ENCODE peak calls at places on chromosomes 11 and 22, in nine cellular contexts. N is nephron progenitor cell, O is Calu3, V is brain microvascular endothelial cell, K is psoas muscle, Q is adrenal gland, B is astrocyte of the cerebellum, A is fibroblast of villous mesenchyme, L is cardiac fibroblast. U is an unnamed sample.

GRCh38 chr22:45207981-45208664 is 32.6 kb downstream of the KIAA0930 start:
- DNase-seq in Q (no peak), B (peak; percentile 45), V (peak; percentile 76), K (peak; percentile 36), L (peak; percentile 76), O (no peak), A (no peak), N (no peak), U (no peak)

GRCh38 chr11:117931971-117932370 is 2.8 kb upstream of the TMPRSS13 start:
- DNase-seq in B (no peak), K (no peak), O (no peak), A (no peak), V (no peak), Q (no peak), L (no peak), N (no peak), U (no peak)

GRCh38 chr11:116994195-116994594 is 104.0 kb downstream of the SIK3 start:
- DNase-seq in O (no peak), B (no peak), N (no peak), A (no peak), K (no peak), V (no peak), L (no peak), Q (no peak), U (no peak)

GRCh38 chr11:44556735-44557409 is 8.6 kb upstream of the CD82 start:
- DNase-seq in O (peak; percentile 70), Q (peak; percentile 83), K (peak; percentile 78), V (peak; percentile 45), N (peak; percentile 62), B (peak; percentile 36), A (peak; percentile 71), L (peak; percentile 78), U (peak; percentile 61)

GRCh38 chr11:74090701-74091100 is 80.1 kb downstream of the C2CD3 start:
- DNase-seq in N (no peak), K (no peak), B (peak; percentile 9), V (no peak), Q (no peak), L (peak; percentile 10), A (peak; percentile 28), O (peak; percentile 14), U (no peak)

GRCh38 chr11:10050561-10050960 is 243.5 kb downstream of the SBF2 start:
- DNase-seq in A (peak; percentile 33), N (no peak), B (no peak), L (peak; percentile 67), Q (no peak), O (no peak), V (peak; percentile 31), K (no peak), U (no peak)

GRCh38 chr22:20011993-20012740 is 4.5 kb downstream of the ARVCF start:
- DNase-seq in N (no peak), O (no peak), K (peak; percentile 44), L (no peak), A (no peak), Q (no peak), V (no peak), B (no peak), U (no peak)

GRCh38 chr11:70597751-70598377 is 199.5 kb downstream of the CTTN start:
- DNase-seq in L (no peak), N (peak; percentile 38), A (no peak), O (no peak), K (peak; percentile 26), V (no peak), Q (peak; percentile 35), B (no peak), U (no peak)

GRCh38 chr11:65931773-65932557 is 12.7 kb downstream of the DRAP1 start:
- DNase-seq in A (no peak), K (no peak), N (no peak), L (peak; percentile 4), B (no peak), V (no peak), O (no peak), Q (no peak), U (no peak)
- TF ChIP-seq CTCF in A (no peak), K (no peak), N (no peak), L (no peak), B (no peak), V (no peak), O (no peak), Q (no peak), U (no peak)

GRCh38 chr11:34944692-34945091 is 28.3 kb downstream of the PDHX start:
- DNase-seq in O (no peak), V (no peak), B (no peak), Q (no peak), N (no peak), K (no peak), L (no peak), A (no peak), U (no peak)

GRCh38 chr11:34941688-34942087 is 25.3 kb downstream of the PDHX start:
- DNase-seq in K (no peak), A (no peak), O (no peak), V (no peak), Q (no peak), N (no peak), B (no peak), L (no peak), U (no peak)

GRCh38 chr11:34936945-34937344 is 20.5 kb downstream of the PDHX start:
- DNase-seq in V (no peak), O (no peak), A (no peak), Q (no peak), K (no peak), N (no peak), B (no peak), L (no peak), U (no peak)

GRCh38 chr11:34938621-34939020 is 22.2 kb downstream of the PDHX start:
- DNase-seq in L (no peak), Q (no peak), A (no peak), K (no peak), B (no peak), O (no peak), V (no peak), N (no peak), U (no peak)

GRCh38 chr11:34940026-34940677 is 23.7 kb downstream of the PDHX start:
- DNase-seq in B (peak; percentile 63), N (no peak), A (peak; percentile 25), Q (no peak), O (no peak), V (peak; percentile 51), K (no peak), L (peak; percentile 58), U (no peak)
- TF ChIP-seq CTCF in B (no peak), N (no peak), A (no peak), Q (no peak), O (no peak), V (no peak), K (no peak), L (no peak), U (no peak)

DNA sequence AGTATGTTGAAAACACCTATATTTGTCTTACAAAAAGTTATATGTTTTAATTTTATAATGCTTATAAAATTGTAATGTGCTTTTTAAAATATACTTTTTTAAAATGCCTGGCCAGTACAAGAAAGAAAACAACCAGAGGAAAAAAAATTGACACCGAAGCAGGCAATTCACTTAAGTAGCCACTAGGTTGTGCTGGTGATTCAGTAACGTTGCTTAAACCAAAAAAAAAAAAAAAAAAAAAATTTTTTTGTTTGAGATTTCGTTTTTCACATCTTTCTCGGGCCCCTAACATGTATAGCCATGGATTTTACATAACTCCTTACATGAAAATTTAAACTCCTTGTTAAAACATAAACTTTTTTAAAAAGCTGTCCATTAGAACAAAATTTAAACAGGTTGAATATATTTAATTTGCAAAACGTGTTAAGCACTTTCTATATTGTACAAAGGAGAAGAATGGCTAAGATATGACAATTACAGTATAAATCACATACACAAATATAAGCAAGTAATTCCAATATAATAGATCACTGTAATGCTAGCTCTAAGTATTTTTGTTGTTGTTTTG is 9.2 kb downstream of the OR8B4 start:
- DNase-seq in B (peak; percentile 48), L (peak; percentile 80), O (no peak), Q (peak; percentile 21), K (no peak), V (peak; percentile 7), A (peak; percentile 55), N (no peak), U (no peak)
- TF ChIP-seq CTCF in B (peak; percentile 62), L (peak; percentile 71), O (no peak), Q (peak; percentile 30), K (peak; percentile 61), V (peak; percentile 66), A (peak; percentile 55), N (peak; percentile 74), U (peak; percentile 77)

GRCh38 chr22:36918730-36919129 is 5.3 kb downstream of the CSF2RB start:
- DNase-seq in Q (no peak), K (no peak), N (no peak), O (no peak), L (no peak), B (no peak), V (no peak), A (no peak), U (no peak)
- TF ChIP-seq CTCF in Q (no peak), K (no peak), N (no peak), O (no peak), L (no peak), B (no peak), V (no peak), A (no peak), U (no peak)